ENCODE peak calls at places on chromosome 21, in eight cellular contexts. C is endothelial cell of umbilical vein, X is lower leg skin, S is uterus, V is astrocyte, P is NCI-H2029, I is NCI-H1417, O is NCI-H1092. G is an unnamed sample.

GRCh38 chr21:14773777-14774345 is 227.7 kb upstream of the SAMSN1 start:
- DNase-seq in S (peak; percentile 19), V (no peak), I (peak; percentile 5), O (no peak), C (peak; percentile 53), X (no peak), P (no peak), G (no peak)

GRCh38 chr21:34047835-34048234 is 25.5 kb upstream of the MRPS6 start:
- DNase-seq in C (no peak), O (no peak), I (no peak), V (no peak), S (no peak), X (no peak), P (no peak), G (no peak)

GRCh38 chr21:31347435-31348032 is 3.5 kb upstream of the TIAM1 start:
- DNase-seq in C (no peak), X (no peak), P (no peak), I (no peak), V (no peak), S (no peak), O (no peak), G (no peak)

GRCh38 chr21:32382108-32382601 is 10.7 kb downstream of the URB1 start:
- DNase-seq in C (no peak), I (peak; percentile 12), P (no peak), O (no peak), X (no peak), S (no peak), V (peak; percentile 89), G (peak; percentile 78)

GRCh38 chr21:38761531-38761930 is 44.2 kb upstream of the ETS2 start:
- DNase-seq in O (no peak), C (no peak), S (no peak), X (no peak), V (no peak), P (no peak), I (no peak), G (no peak)

GRCh38 chr21:44090332-44090731 is 16.9 kb upstream of the PWP2 start:
- DNase-seq in X (peak; percentile 12), O (no peak), S (no peak), C (no peak), I (no peak), P (no peak), V (no peak), G (no peak)

GRCh38 chr21:25561668-25562641 is 45.3 kb downstream of the MRPL39 start:
- DNase-seq in S (peak; percentile 54), C (peak; percentile 82), X (no peak), O (no peak), I (no peak), P (no peak), V (peak; percentile 68), G (peak; percentile 55)

GRCh38 chr21:39660191-39660590 is 47.5 kb downstream of the B3GALT5 start:
- DNase-seq in P (peak; percentile 96), S (no peak), C (peak; percentile 17), V (peak; percentile 72), I (no peak), X (no peak), O (peak; percentile 95), G (peak; percentile 84)

GRCh38 chr21:41369105-41369914 is 7.5 kb downstream of the MX2 start:
- DNase-seq in P (no peak), C (no peak), X (no peak), S (peak; percentile 31), V (no peak), O (peak; percentile 39), I (no peak), G (no peak)

GRCh38 chr21:35473496-35473895 is 424.4 kb upstream of the RUNX1 start:
- DNase-seq in I (no peak), O (no peak), S (no peak), C (no peak), X (no peak), P (no peak), V (no peak), G (no peak)

GRCh38 chr21:41603476-41603875 is 95.5 kb upstream of the TMPRSS2 start:
- DNase-seq in C (no peak), O (no peak), P (no peak), X (no peak), I (no peak), S (no peak), V (no peak), G (no peak)

GRCh38 chr21:45592208-45592619 is 50.0 kb upstream of the SLC19A1 start:
- DNase-seq in S (no peak), C (no peak), P (no peak), O (no peak), X (no peak), I (no peak), V (no peak), G (no peak)

GRCh38 chr21:29433366-29434059 is 134.8 kb downstream of the BACH1 start:
- DNase-seq in S (no peak), V (no peak), O (no peak), P (no peak), I (no peak), X (no peak), C (no peak), G (no peak)

GRCh38 chr21:18164933-18165332 is 79.7 kb upstream of the CHODL start:
- DNase-seq in S (no peak), X (no peak), I (no peak), O (no peak), V (no peak), P (no peak), C (no peak), G (no peak)

GRCh38 chr21:30425826-30426225 is at the start of gene KRTAP13-3:
- DNase-seq in I (no peak), P (no peak), X (no peak), O (no peak), S (no peak), C (no peak), V (no peak), G (no peak)

GRCh38 chr21:36209626-36210171 is 53.1 kb downstream of the DOP1B start:
- DNase-seq in C (peak; percentile 42), V (peak; percentile 58), I (peak; percentile 63), X (peak; percentile 43), O (peak; percentile 23), S (no peak), P (peak; percentile 62), G (peak; percentile 30)

GRCh38 chr21:45515241-45516061 is 26.8 kb downstream of the SLC19A1 start:
- DNase-seq in I (no peak), S (no peak), P (no peak), O (no peak), C (no peak), X (no peak), V (no peak), G (no peak)

GRCh38 chr21:41483973-41484372 is 24.0 kb downstream of the TMPRSS2 start:
- DNase-seq in C (no peak), I (no peak), V (no peak), X (no peak), S (no peak), O (no peak), P (no peak), G (no peak)

GRCh38 chr21:33419538-33420123 is 16.4 kb downstream of the IFNGR2 start:
- DNase-seq in X (peak; percentile 54), V (no peak), I (no peak), C (peak; percentile 82), S (peak; percentile 33), P (no peak), O (no peak), G (no peak)

GRCh38 chr21:44013380-44014088 is 1.4 kb downstream of the TRAPPC10 start:
- DNase-seq in X (no peak), S (no peak), V (no peak), O (no peak), I (no peak), C (peak; percentile 37), P (no peak), G (no peak)

GRCh38 chr21:42056996-42057689 is 14.0 kb upstream of the UMODL1 start:
- DNase-seq in S (no peak), X (no peak), O (peak; percentile 20), I (peak; percentile 79), P (peak; percentile 97), C (peak; percentile 61), V (peak; percentile 98), G (peak; percentile 88)

G was measured in NCI-H1105.